ENCODE peak calls at places on chromosome 7, in five cellular contexts. N is GM12878, G is cardiac muscle cell, M is adrenal gland, O is heart left ventricle. C is an unnamed sample.

GRCh38 chr7:33422825-33423645 is 293.7 kb downstream of the BBS9 start:
- DNase-seq in N (no peak), O (no peak), G (no peak), M (no peak), C (no peak)

GRCh38 chr7:146176790-146177189 is 60.2 kb downstream of the CNTNAP2 start:
- DNase-seq in G (peak), N (no peak), M (no peak), O (no peak), C (no peak)

GRCh38 chr7:38321515-38321944 is 48.1 kb upstream of the TARP start:
- DNase-seq in O (no peak), G (no peak), M (no peak), N (no peak), C (no peak)

GRCh38 chr7:138459300-138460175 is 521 bp upstream of the TRIM24 start:
- DNase-seq in G (peak), O (no peak), M (peak), N (peak), C (peak)

GRCh38 chr7:69610675-69611037 is 12.4 kb downstream of the AUTS2 start:
- DNase-seq in O (no peak), M (no peak), G (no peak), N (no peak), C (no peak)

GRCh38 chr7:157253850-157254249 is 83.0 kb upstream of the DNAJB6 start:
- DNase-seq in G (no peak), M (peak), N (no peak), O (peak), C (no peak)

GRCh38 chr7:3239291-3239691 is 61.8 kb upstream of the SDK1 start:
- DNase-seq in M (peak), N (no peak), G (no peak), O (no peak), C (no peak)

GRCh38 chr7:27212587-27213149 is 12.8 kb upstream of the HOXA13 start:
- DNase-seq in O (no peak), M (no peak), N (no peak), G (no peak), C (no peak)

GRCh38 chr7:43647314-43647691 is 64.4 kb downstream of the STK17A start:
- DNase-seq in G (peak), M (no peak), O (no peak), N (no peak), C (peak)

GRCh38 chr7:1446611-1447032 is 12.6 kb downstream of the MICALL2 start:
- DNase-seq in M (no peak), G (no peak), N (no peak), O (no peak), C (no peak)

GRCh38 chr7:64113981-64114380 is 68.7 kb downstream of the ZNF727 start:
- DNase-seq in N (no peak), M (no peak), G (no peak), O (no peak), C (no peak)
- H3K27ac ChIP-seq in N (no peak), M (no peak), G (no peak), O (no peak), C (no peak)

GRCh38 chr7:99571768-99572167 is 13.3 kb downstream of the ZNF655 start:
- DNase-seq in O (no peak), N (no peak), M (no peak), G (no peak), C (no peak)
- H3K27ac ChIP-seq in O (no peak), N (no peak), M (no peak), G (no peak), C (no peak)

DNA sequence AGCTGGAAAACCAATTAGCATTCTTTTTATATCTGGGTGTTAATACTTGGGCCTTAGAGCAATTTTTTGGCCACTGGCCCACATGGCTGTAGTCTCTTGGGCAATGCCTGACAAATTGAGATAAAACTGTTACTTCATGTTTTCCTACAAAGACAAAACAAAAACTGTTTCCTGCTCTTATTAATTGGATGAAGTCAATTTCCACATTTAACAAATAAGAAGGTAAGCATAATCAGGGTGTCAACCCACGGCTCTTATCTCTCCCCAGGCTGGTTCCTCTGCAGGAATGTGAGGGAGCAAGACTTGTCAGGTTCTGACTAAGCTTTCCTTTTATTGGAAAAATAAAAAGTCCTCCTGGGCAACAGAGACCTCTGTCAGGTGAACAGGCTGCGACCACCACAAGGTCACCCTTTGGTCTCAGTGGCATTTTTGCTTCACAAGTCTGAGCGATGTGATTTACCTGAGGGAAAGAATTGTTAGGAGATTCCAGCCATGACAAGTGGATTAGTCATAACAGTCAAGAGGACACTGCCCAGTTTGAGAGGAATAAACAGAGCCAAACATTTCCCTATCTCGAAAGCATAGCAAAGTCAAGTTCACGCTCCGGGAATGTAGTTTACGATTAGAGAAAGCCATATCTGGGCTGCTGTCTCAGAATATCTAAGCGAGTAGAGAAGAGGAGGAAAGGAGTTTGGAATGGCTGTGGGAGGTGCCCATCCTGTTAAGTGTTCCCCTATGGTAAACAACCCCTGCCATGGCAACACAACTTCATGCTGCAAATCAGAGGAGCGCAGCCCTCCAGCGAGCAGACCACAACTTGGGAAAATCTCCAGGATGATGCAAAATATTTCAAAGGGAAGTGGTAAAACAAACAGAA is 144.4 kb downstream of the TES start:
- DNase-seq in G (peak), N (no peak), O (peak), M (peak), C (peak)
- H3K27ac ChIP-seq in G (peak), N (no peak), O (peak), M (no peak), C (peak)

DNA sequence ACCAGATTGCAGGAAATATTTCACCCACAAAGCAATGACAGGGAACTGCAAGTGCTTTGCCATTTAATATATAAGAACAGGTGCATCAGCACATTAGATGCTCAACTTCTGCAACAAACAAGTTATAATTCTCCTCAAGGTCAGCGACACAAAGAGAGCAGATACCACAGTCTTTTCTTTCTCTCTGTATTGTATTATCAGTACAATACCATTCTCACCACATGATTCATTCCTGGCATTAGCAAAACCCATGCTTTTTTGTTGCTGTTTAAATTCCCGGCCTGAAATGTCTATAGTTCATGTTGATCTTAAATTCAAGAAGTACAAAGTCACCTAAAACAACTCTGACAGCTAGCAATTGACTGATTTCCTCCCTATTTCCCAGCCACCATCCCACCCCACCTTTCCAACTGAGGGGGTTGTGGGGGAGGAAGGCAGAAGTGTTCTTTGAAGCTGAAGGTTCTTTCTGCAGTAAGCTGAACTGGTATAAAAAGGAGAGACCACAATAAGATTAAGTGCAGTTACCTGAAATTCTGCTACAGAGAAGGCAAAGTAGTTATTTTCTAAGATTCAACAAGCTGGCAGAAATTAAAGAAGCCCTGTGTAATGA is 111.9 kb upstream of the FEZF1 start:
- DNase-seq in N (no peak), O (no peak), M (no peak), G (no peak), C (no peak)
- H3K27ac ChIP-seq in N (no peak), O (no peak), M (no peak), G (no peak), C (no peak)

DNA sequence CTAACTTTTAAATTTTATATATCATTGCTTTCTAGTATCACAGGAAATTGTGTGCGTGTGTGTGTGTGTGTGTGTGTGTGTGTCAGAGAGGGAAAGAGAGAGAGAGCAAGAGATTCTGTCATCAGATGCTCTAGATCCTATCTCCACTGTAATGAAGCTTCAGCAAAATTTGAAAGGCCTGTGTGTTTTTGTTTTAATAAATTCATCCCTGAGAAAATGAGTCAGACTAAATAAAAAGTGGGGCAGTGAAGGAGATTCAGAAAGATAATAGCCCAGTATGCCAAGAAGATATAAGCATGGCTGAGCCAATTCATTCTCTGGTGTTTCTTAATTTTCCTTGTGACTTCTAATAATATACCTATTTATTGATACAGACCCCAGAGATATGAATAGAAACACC is 184.2 kb upstream of the TMEM196 start:
- DNase-seq in M (no peak), O (no peak), G (no peak), N (no peak), C (no peak)
- H3K27ac ChIP-seq in M (no peak), O (no peak), G (no peak), N (no peak), C (no peak)

DNA sequence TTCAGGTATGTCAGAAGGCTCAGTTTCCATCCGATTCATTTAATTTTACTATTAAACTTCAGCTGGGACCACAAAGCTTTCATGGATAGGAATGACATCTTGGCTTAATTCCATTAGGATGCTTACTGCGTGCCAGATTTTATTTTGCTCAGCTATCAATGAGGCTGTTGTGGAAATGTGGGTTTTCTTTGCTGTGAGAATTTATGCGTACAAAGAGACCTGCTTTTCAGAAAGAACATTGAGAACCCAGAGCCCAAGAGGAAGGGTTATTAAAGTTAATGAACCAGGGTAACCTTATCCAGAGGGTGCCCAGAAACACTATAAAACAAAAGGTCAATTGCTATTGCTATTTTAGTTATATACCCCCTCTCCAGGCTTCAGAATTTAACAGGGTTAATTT is 98.3 kb downstream of the MKLN1 start:
- DNase-seq in G (no peak), M (no peak), N (no peak), O (no peak), C (no peak)
- H3K27ac ChIP-seq in G (no peak), M (peak), N (no peak), O (no peak), C (no peak)

DNA sequence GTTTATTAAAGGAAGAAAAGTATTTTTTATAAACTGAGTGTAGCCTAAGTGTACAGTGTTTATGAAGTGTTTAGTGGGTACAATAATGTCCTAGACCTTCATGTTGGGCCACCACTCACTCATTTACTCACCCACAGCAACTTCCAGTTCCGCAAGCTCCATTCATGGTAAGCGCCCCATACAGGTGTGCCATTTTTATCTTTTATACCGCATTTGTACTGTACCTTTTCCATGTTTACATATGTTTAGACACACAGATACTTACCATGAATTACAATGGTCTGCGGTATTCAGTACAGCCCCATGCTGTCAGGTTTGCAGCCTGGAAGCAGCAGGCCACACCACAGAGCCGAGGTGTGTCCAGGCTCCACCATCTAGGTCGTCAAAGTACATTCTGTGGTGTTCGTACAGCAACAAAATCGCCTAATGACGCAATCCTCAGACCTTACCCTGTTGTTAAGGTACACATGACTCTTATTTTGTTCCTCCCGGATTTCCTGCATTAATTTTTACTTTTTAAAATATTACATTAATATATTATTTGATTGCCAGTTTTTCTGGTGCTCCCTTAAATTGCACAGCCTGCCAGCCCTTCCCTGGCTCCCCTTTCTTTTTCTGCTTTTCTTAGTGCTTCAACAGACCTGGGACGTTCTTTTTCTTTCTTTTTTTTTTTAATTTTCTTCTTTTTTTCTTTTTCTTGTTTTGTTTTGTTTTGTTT is 881 bp upstream of the SSBP1 start:
- DNase-seq in N (no peak), G (no peak), M (no peak), O (no peak), C (peak)
- H3K27ac ChIP-seq in N (peak), G (peak), M (peak), O (peak), C (peak)

GRCh38 chr7:151068069-151068773 is 8.8 kb downstream of the SLC4A2 start:
- DNase-seq in O (no peak), N (no peak), G (no peak), M (no peak), C (no peak)
- H3K27ac ChIP-seq in O (no peak), N (no peak), G (no peak), M (no peak), C (no peak)